ENCODE peak calls at places on chromosomes 3 and 15, in seven cellular contexts. J is GM10248; G is lower leg skin; M is Kasumi-1; T is activated T-cell treated with anti-CD3 and anti-CD28 coated beads, Interleukin-2, amount 50 U/mL, for 4 hours; Z is Caki2; N is neuronal stem cell. R is an unnamed sample.
A peak's percentile ranks its signal among the peaks of the same experiment; 100 is the strongest.

GRCh38 chr3:33186524-33187367 is 31.9 kb downstream of the SUSD5 start:
- DNase-seq in G (no peak), N (no peak), Z (peak; percentile 4), M (no peak), T (no peak), J (no peak), R (peak; percentile 24)

GRCh38 chr3:102512734-102513518 is 78.1 kb downstream of the ZPLD1 start:
- DNase-seq in T (no peak), N (no peak), J (no peak), M (no peak), Z (no peak), G (no peak), R (no peak)

GRCh38 chr3:76026379-76026778 is 241.0 kb upstream of the ZNF717 start:
- DNase-seq in J (no peak), Z (no peak), N (no peak), G (no peak), T (no peak), M (no peak), R (no peak)

GRCh38 chr15:47991376-47991775 is 129.4 kb upstream of the SLC24A5 start:
- DNase-seq in J (no peak), M (no peak), N (no peak), Z (no peak), T (no peak), G (no peak), R (peak; percentile 33)

GRCh38 chr15:42148808-42149492 is 7.5 kb downstream of the PLA2G4F start:
- DNase-seq in G (no peak), N (no peak), T (no peak), M (no peak), J (no peak), Z (no peak), R (no peak)

GRCh38 chr3:142953443-142953842 is 10.0 kb downstream of the PAQR9 start:
- DNase-seq in G (no peak), T (no peak), M (no peak), N (no peak), J (no peak), Z (no peak), R (no peak)

GRCh38 chr3:134302674-134303073 is 52.0 kb upstream of the RYK start:
- DNase-seq in N (no peak), M (no peak), J (no peak), T (no peak), G (no peak), Z (no peak), R (no peak)

GRCh38 chr3:186150234-186150830 is 41.4 kb upstream of the ETV5 start:
- DNase-seq in J (no peak), G (no peak), M (no peak), T (no peak), Z (no peak), N (no peak), R (no peak)

GRCh38 chr3:62631471-62631870 is 243.7 kb downstream of the CADPS start:
- DNase-seq in J (no peak), M (no peak), N (no peak), G (no peak), Z (no peak), T (no peak), R (no peak)

R was measured in fibroblast of the aortic adventitia.